ENCODE peak calls at places on chromosomes 6 and 20, in seven cellular contexts. One of them, this sample, is unnamed.
A peak's percentile ranks its signal among the peaks of the same experiment; 100 is the strongest.

GRCh38 chr6:41578714-41579610 is 32.8 kb downstream of the FOXP4 start:
- DNase-seq in astrocyte of the cerebellum: no peak
- DNase-seq in AG09309: no peak
- DNase-seq in AG09319: no peak
- DNase-seq in progenitor cell of endocrine pancreas: no peak
- DNase-seq in neural progenitor cell: peak; percentile 91
- DNase-seq in epithelial cell of esophagus: no peak
- DNase-seq in this sample: peak; percentile 65

GRCh38 chr6:42923656-42924055 is 5.6 kb upstream of the CNPY3 start:
- DNase-seq in astrocyte of the cerebellum: no peak
- DNase-seq in AG09309: peak; percentile 38
- DNase-seq in AG09319: no peak
- DNase-seq in progenitor cell of endocrine pancreas: no peak
- DNase-seq in neural progenitor cell: no peak
- DNase-seq in epithelial cell of esophagus: no peak
- DNase-seq in this sample: no peak

GRCh38 chr6:33156964-33157363 is 35.3 kb downstream of the COL11A2 start:
- DNase-seq in astrocyte of the cerebellum: no peak
- DNase-seq in AG09309: no peak
- DNase-seq in AG09319: no peak
- DNase-seq in progenitor cell of endocrine pancreas: no peak
- DNase-seq in neural progenitor cell: no peak
- DNase-seq in epithelial cell of esophagus: no peak
- DNase-seq in this sample: no peak

GRCh38 chr6:118186676-118187567 is 279.9 kb downstream of the SLC35F1 start:
- DNase-seq in astrocyte of the cerebellum: no peak
- DNase-seq in AG09309: no peak
- DNase-seq in AG09319: no peak
- DNase-seq in progenitor cell of endocrine pancreas: no peak
- DNase-seq in neural progenitor cell: no peak
- DNase-seq in epithelial cell of esophagus: no peak
- DNase-seq in this sample: no peak

GRCh38 chr6:7974932-7975763 is 64.6 kb upstream of the TXNDC5 start:
- DNase-seq in astrocyte of the cerebellum: peak; percentile 80
- DNase-seq in AG09309: peak; percentile 96
- DNase-seq in AG09319: no peak
- DNase-seq in progenitor cell of endocrine pancreas: no peak
- DNase-seq in neural progenitor cell: no peak
- DNase-seq in epithelial cell of esophagus: peak; percentile 73
- DNase-seq in this sample: no peak

GRCh38 chr6:126033696-126034095 is 47.4 kb downstream of the TRMT11 start:
- DNase-seq in astrocyte of the cerebellum: peak; percentile 93
- DNase-seq in AG09309: peak; percentile 82
- DNase-seq in AG09319: peak; percentile 87
- DNase-seq in progenitor cell of endocrine pancreas: no peak
- DNase-seq in neural progenitor cell: peak; percentile 78
- DNase-seq in epithelial cell of esophagus: peak; percentile 68
- DNase-seq in this sample: peak; percentile 10

GRCh38 chr6:169950558-169950957 is 199.1 kb downstream of the ERMARD start:
- DNase-seq in astrocyte of the cerebellum: no peak
- DNase-seq in AG09309: no peak
- DNase-seq in AG09319: no peak
- DNase-seq in progenitor cell of endocrine pancreas: no peak
- DNase-seq in neural progenitor cell: peak; percentile 44
- DNase-seq in epithelial cell of esophagus: peak; percentile 45
- DNase-seq in this sample: no peak

GRCh38 chr20:7123457-7123856 is 356.0 kb downstream of the BMP2 start:
- DNase-seq in astrocyte of the cerebellum: no peak
- DNase-seq in AG09309: no peak
- DNase-seq in AG09319: no peak
- DNase-seq in progenitor cell of endocrine pancreas: no peak
- DNase-seq in neural progenitor cell: no peak
- DNase-seq in epithelial cell of esophagus: no peak
- DNase-seq in this sample: no peak

GRCh38 chr6:116974526-116974925 is 97.5 kb downstream of the RFX6 start:
- DNase-seq in astrocyte of the cerebellum: no peak
- DNase-seq in AG09309: no peak
- DNase-seq in AG09319: no peak
- DNase-seq in progenitor cell of endocrine pancreas: no peak
- DNase-seq in neural progenitor cell: no peak
- DNase-seq in epithelial cell of esophagus: no peak
- DNase-seq in this sample: no peak

GRCh38 chr6:116973992-116974391 is 97.0 kb downstream of the RFX6 start:
- DNase-seq in astrocyte of the cerebellum: no peak
- DNase-seq in AG09309: no peak
- DNase-seq in AG09319: no peak
- DNase-seq in progenitor cell of endocrine pancreas: no peak
- DNase-seq in neural progenitor cell: peak; percentile 26
- DNase-seq in epithelial cell of esophagus: no peak
- DNase-seq in this sample: no peak

GRCh38 chr6:116971959-116972358 is 94.9 kb downstream of the RFX6 start:
- DNase-seq in astrocyte of the cerebellum: peak; percentile 24
- DNase-seq in AG09309: peak; percentile 10
- DNase-seq in AG09319: no peak
- DNase-seq in progenitor cell of endocrine pancreas: no peak
- DNase-seq in neural progenitor cell: peak; percentile 56
- DNase-seq in epithelial cell of esophagus: peak; percentile 73
- DNase-seq in this sample: peak; percentile 40

GRCh38 chr6:116966675-116967576 is 89.9 kb downstream of the RFX6 start:
- DNase-seq in astrocyte of the cerebellum: no peak
- DNase-seq in AG09309: no peak
- DNase-seq in AG09319: no peak
- DNase-seq in progenitor cell of endocrine pancreas: no peak
- DNase-seq in neural progenitor cell: no peak
- DNase-seq in epithelial cell of esophagus: no peak
- DNase-seq in this sample: no peak

DNA sequence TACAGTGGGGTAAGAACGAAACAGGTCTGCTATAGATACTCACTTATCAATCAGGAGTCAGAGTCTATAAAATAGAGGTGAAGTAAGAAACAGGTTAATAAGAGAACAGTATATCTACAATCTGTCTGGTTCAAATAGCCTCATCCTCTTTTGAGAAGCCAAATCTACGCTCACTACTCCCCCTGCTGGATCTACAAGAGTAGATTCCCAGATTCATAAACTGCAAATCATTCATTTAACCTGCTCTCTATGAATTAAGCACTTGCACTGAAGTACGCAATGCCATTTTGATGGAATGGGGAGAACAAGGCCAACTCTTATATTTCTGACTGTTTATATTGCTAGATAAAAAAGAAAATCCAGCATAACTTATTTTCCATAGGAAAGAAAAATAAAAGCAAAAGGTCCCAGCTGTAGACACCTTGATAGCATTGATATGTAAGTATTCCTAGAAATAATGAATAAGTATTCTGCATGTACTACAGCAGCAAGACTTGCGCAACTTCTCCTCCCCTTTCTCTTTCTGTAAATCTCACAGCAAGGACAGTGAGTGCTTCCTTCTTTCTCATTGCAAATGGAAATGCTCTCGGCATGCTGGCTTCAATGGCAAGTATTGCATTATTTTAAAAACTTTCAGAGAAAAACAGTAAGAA is 92.3 kb downstream of the RFX6 start:
- DNase-seq in astrocyte of the cerebellum: peak; percentile 48
- DNase-seq in AG09309: no peak
- DNase-seq in AG09319: peak; percentile 14
- DNase-seq in progenitor cell of endocrine pancreas: no peak
- DNase-seq in neural progenitor cell: peak; percentile 64
- DNase-seq in epithelial cell of esophagus: peak; percentile 73
- DNase-seq in this sample: peak; percentile 27
- TF ChIP-seq CTCF in astrocyte of the cerebellum: peak; percentile 83
- TF ChIP-seq CTCF in AG09309: peak; percentile 76
- TF ChIP-seq CTCF in AG09319: peak; percentile 75
- TF ChIP-seq CTCF in progenitor cell of endocrine pancreas: peak; percentile 84
- TF ChIP-seq CTCF in neural progenitor cell: peak; percentile 78
- TF ChIP-seq CTCF in epithelial cell of esophagus: peak; percentile 79
- TF ChIP-seq CTCF in this sample: peak; percentile 74

GRCh38 chr6:155388546-155388945 is 67.1 kb downstream of the NOX3 start:
- DNase-seq in astrocyte of the cerebellum: no peak
- DNase-seq in AG09309: no peak
- DNase-seq in AG09319: no peak
- DNase-seq in progenitor cell of endocrine pancreas: no peak
- DNase-seq in neural progenitor cell: no peak
- DNase-seq in epithelial cell of esophagus: peak; percentile 7
- DNase-seq in this sample: no peak
- TF ChIP-seq CTCF in astrocyte of the cerebellum: no peak
- TF ChIP-seq CTCF in AG09309: no peak
- TF ChIP-seq CTCF in AG09319: no peak
- TF ChIP-seq CTCF in progenitor cell of endocrine pancreas: no peak
- TF ChIP-seq CTCF in neural progenitor cell: no peak
- TF ChIP-seq CTCF in epithelial cell of esophagus: no peak
- TF ChIP-seq CTCF in this sample: no peak

DNA sequence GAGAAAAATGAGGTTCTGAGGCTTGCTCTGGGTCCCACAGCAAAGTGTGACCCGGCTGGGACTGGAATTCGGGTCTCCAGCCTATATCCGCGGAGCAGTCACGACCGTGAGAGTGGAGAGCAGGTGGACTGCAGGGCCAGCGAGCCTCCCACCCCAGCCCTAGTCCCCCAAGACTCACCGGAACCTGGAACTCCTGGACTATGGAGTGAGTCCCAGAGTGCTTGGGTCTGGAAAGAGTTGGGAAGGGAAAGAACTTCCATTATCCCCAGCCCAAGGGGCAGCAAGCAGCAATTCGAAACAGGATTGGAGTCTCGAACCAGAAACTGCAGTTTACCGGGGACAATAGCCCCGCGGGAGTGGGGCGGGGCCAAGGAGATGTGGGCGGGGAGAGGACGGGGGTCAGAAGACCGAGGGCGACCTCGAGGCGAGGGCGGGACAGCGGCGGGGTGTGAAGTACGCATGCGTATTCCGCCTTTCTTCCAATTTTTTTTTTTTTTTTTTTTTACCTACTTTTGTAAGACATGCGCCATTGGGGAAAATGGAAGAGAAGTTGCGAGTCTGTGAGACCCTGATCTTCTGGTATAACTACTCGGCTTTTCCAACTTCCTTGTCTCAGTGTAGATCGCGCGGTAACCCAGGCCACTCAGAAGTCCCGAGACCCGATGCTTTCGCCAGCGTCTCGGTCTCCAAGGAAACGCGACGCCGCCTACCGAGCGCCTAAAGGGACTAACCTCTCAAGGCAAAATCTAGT is at the start of gene C20orf96:
- DNase-seq in astrocyte of the cerebellum: peak; percentile 88
- DNase-seq in AG09309: peak; percentile 68
- DNase-seq in AG09319: peak; percentile 80
- DNase-seq in progenitor cell of endocrine pancreas: peak; percentile 83
- DNase-seq in neural progenitor cell: peak; percentile 97
- DNase-seq in epithelial cell of esophagus: peak; percentile 88
- DNase-seq in this sample: peak; percentile 91
- TF ChIP-seq CTCF in astrocyte of the cerebellum: peak; percentile 68
- TF ChIP-seq CTCF in AG09309: peak; percentile 49
- TF ChIP-seq CTCF in AG09319: peak; percentile 48
- TF ChIP-seq CTCF in progenitor cell of endocrine pancreas: peak; percentile 50
- TF ChIP-seq CTCF in neural progenitor cell: peak; percentile 53
- TF ChIP-seq CTCF in epithelial cell of esophagus: peak; percentile 57
- TF ChIP-seq CTCF in this sample: peak; percentile 15

GRCh38 chr20:38315290-38315966 is 11.5 kb downstream of the BPI start:
- DNase-seq in astrocyte of the cerebellum: no peak
- DNase-seq in AG09309: no peak
- DNase-seq in AG09319: no peak
- DNase-seq in progenitor cell of endocrine pancreas: no peak
- DNase-seq in neural progenitor cell: peak; percentile 16
- DNase-seq in epithelial cell of esophagus: no peak
- DNase-seq in this sample: no peak
- TF ChIP-seq CTCF in astrocyte of the cerebellum: peak; percentile 36
- TF ChIP-seq CTCF in AG09309: peak; percentile 39
- TF ChIP-seq CTCF in AG09319: peak; percentile 27
- TF ChIP-seq CTCF in progenitor cell of endocrine pancreas: no peak
- TF ChIP-seq CTCF in neural progenitor cell: peak; percentile 17
- TF ChIP-seq CTCF in epithelial cell of esophagus: no peak
- TF ChIP-seq CTCF in this sample: no peak

GRCh38 chr6:52553719-52554118 is 23.1 kb downstream of the TRAM2 start:
- DNase-seq in astrocyte of the cerebellum: no peak
- DNase-seq in AG09309: no peak
- DNase-seq in AG09319: no peak
- DNase-seq in progenitor cell of endocrine pancreas: no peak
- DNase-seq in neural progenitor cell: no peak
- DNase-seq in epithelial cell of esophagus: no peak
- DNase-seq in this sample: no peak

GRCh38 chr6:52550014-52550575 is 26.8 kb downstream of the TRAM2 start:
- DNase-seq in astrocyte of the cerebellum: no peak
- DNase-seq in AG09309: no peak
- DNase-seq in AG09319: no peak
- DNase-seq in progenitor cell of endocrine pancreas: no peak
- DNase-seq in neural progenitor cell: no peak
- DNase-seq in epithelial cell of esophagus: no peak
- DNase-seq in this sample: no peak

GRCh38 chr6:52552278-52552643 is 24.6 kb downstream of the TRAM2 start:
- DNase-seq in astrocyte of the cerebellum: no peak
- DNase-seq in AG09309: no peak
- DNase-seq in AG09319: no peak
- DNase-seq in progenitor cell of endocrine pancreas: no peak
- DNase-seq in neural progenitor cell: no peak
- DNase-seq in epithelial cell of esophagus: peak; percentile 45
- DNase-seq in this sample: no peak

GRCh38 chr6:52553158-52553557 is 23.7 kb downstream of the TRAM2 start:
- DNase-seq in astrocyte of the cerebellum: no peak
- DNase-seq in AG09309: no peak
- DNase-seq in AG09319: no peak
- DNase-seq in progenitor cell of endocrine pancreas: no peak
- DNase-seq in neural progenitor cell: no peak
- DNase-seq in epithelial cell of esophagus: no peak
- DNase-seq in this sample: no peak

DNA sequence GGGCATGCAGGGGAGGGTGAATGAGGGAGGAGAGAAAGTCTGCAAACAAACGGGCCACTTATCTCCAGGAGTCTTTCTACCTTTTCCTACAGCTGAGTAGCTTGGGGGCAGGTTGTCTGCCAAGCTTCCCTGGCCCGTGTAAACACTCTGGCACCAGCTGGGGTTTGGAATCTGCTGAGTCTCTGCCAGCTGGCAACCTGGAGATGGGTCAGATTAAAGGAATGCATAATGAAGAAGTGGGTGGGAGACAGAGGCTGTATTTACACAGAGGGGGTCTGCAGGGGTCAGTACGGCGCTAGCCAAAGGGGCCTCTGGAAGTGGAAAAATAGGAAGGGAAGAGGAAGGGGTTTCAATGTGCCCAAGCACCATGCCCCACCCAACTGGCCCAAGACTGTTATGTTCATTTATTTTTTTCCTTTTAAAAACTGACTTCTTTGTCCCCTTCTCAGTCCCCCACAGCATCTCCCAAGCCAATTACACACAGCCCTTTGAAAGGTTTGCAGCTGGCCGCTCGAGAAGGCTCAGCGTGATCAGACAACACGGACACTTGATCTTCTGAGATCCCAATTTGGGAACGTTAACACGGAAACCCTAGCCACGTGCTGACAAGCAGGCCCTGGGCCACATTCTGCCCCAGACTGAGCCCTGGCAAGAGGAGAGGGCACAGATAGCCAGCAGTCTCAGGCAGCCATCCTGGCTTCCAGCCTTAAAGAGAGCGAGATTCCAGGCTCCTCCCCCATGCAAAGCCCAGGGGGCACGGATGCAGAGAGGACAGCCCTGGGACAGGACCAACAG is 25.2 kb downstream of the TRAM2 start:
- DNase-seq in astrocyte of the cerebellum: peak; percentile 89
- DNase-seq in AG09309: no peak
- DNase-seq in AG09319: no peak
- DNase-seq in progenitor cell of endocrine pancreas: no peak
- DNase-seq in neural progenitor cell: peak; percentile 71
- DNase-seq in epithelial cell of esophagus: peak; percentile 74
- DNase-seq in this sample: no peak
- TF ChIP-seq CTCF in astrocyte of the cerebellum: no peak
- TF ChIP-seq CTCF in AG09309: no peak
- TF ChIP-seq CTCF in AG09319: no peak
- TF ChIP-seq CTCF in progenitor cell of endocrine pancreas: no peak
- TF ChIP-seq CTCF in neural progenitor cell: peak; percentile 44
- TF ChIP-seq CTCF in epithelial cell of esophagus: no peak
- TF ChIP-seq CTCF in this sample: no peak

GRCh38 chr20:51326241-51326819 is 216.2 kb downstream of the NFATC2 start:
- DNase-seq in astrocyte of the cerebellum: no peak
- DNase-seq in AG09309: no peak
- DNase-seq in AG09319: no peak
- DNase-seq in progenitor cell of endocrine pancreas: peak; percentile 37
- DNase-seq in neural progenitor cell: peak; percentile 82
- DNase-seq in epithelial cell of esophagus: peak; percentile 59
- DNase-seq in this sample: peak; percentile 39
- TF ChIP-seq CTCF in astrocyte of the cerebellum: peak; percentile 56
- TF ChIP-seq CTCF in AG09309: peak; percentile 49
- TF ChIP-seq CTCF in AG09319: peak; percentile 54
- TF ChIP-seq CTCF in progenitor cell of endocrine pancreas: peak; percentile 83
- TF ChIP-seq CTCF in neural progenitor cell: peak; percentile 85
- TF ChIP-seq CTCF in epithelial cell of esophagus: peak; percentile 74
- TF ChIP-seq CTCF in this sample: peak; percentile 41